ENCODE peak calls at places on chromosomes 13 and 19, in five cellular contexts. One of them, this sample, is unnamed.

GRCh38 chr13:47549219-47549752 is 451.8 kb downstream of the SUCLA2 start:
- DNase-seq in left lung: no peak
- DNase-seq in heart right ventricle: no peak
- DNase-seq in left ventricle myocardium inferior: no peak
- DNase-seq in astrocyte: no peak
- DNase-seq in this sample: no peak

GRCh38 chr13:49926019-49926418 is 10.1 kb downstream of the SPRYD7 start:
- DNase-seq in left lung: no peak
- DNase-seq in heart right ventricle: no peak
- DNase-seq in left ventricle myocardium inferior: no peak
- DNase-seq in astrocyte: no peak
- DNase-seq in this sample: no peak

GRCh38 chr13:61148211-61148610 is 267.4 kb downstream of the PCDH20 start:
- DNase-seq in left lung: no peak
- DNase-seq in heart right ventricle: no peak
- DNase-seq in left ventricle myocardium inferior: no peak
- DNase-seq in astrocyte: no peak
- DNase-seq in this sample: no peak

GRCh38 chr19:38194061-38194701 is 29.8 kb downstream of the DPF1 start:
- DNase-seq in left lung: no peak
- DNase-seq in heart right ventricle: no peak
- DNase-seq in left ventricle myocardium inferior: no peak
- DNase-seq in astrocyte: no peak
- DNase-seq in this sample: no peak

GRCh38 chr19:15934332-15935078 is at the start of gene CYP4F11:
- DNase-seq in left lung: peak; percentile 83
- DNase-seq in heart right ventricle: peak; percentile 69
- DNase-seq in left ventricle myocardium inferior: peak; percentile 73
- DNase-seq in astrocyte: no peak
- DNase-seq in this sample: no peak

GRCh38 chr13:66532146-66532545 is 698.0 kb downstream of the PCDH9 start:
- DNase-seq in left lung: no peak
- DNase-seq in heart right ventricle: no peak
- DNase-seq in left ventricle myocardium inferior: no peak
- DNase-seq in astrocyte: peak; percentile 72
- DNase-seq in this sample: no peak

GRCh38 chr19:28422046-28422445 is 790.9 kb downstream of the UQCRFS1 start:
- DNase-seq in left lung: no peak
- DNase-seq in heart right ventricle: no peak
- DNase-seq in left ventricle myocardium inferior: no peak
- DNase-seq in astrocyte: no peak
- DNase-seq in this sample: no peak

GRCh38 chr13:86020350-86021002 is 221.3 kb upstream of the SLITRK6 start:
- DNase-seq in left lung: no peak
- DNase-seq in heart right ventricle: no peak
- DNase-seq in left ventricle myocardium inferior: no peak
- DNase-seq in astrocyte: peak; percentile 65
- DNase-seq in this sample: no peak

GRCh38 chr13:46184277-46184699 is 2.3 kb upstream of the LCP1 start:
- DNase-seq in left lung: peak; percentile 73
- DNase-seq in heart right ventricle: peak; percentile 23
- DNase-seq in left ventricle myocardium inferior: peak; percentile 22
- DNase-seq in astrocyte: no peak
- DNase-seq in this sample: no peak

GRCh38 chr13:49604570-49604969 is 19.2 kb upstream of the RCBTB1 start:
- DNase-seq in left lung: no peak
- DNase-seq in heart right ventricle: no peak
- DNase-seq in left ventricle myocardium inferior: no peak
- DNase-seq in astrocyte: no peak
- DNase-seq in this sample: no peak

GRCh38 chr13:41216160-41216559 is 21.8 kb upstream of the KBTBD7 start:
- DNase-seq in left lung: no peak
- DNase-seq in heart right ventricle: no peak
- DNase-seq in left ventricle myocardium inferior: no peak
- DNase-seq in astrocyte: peak; percentile 59
- DNase-seq in this sample: no peak

GRCh38 chr13:50222569-50223332 is 207.5 kb downstream of the KCNRG start:
- DNase-seq in left lung: peak; percentile 87
- DNase-seq in heart right ventricle: peak; percentile 76
- DNase-seq in left ventricle myocardium inferior: peak; percentile 81
- DNase-seq in astrocyte: peak; percentile 76
- DNase-seq in this sample: peak; percentile 36

GRCh38 chr13:45564108-45564507 is 51.4 kb downstream of the ERICH6B start:
- DNase-seq in left lung: no peak
- DNase-seq in heart right ventricle: no peak
- DNase-seq in left ventricle myocardium inferior: no peak
- DNase-seq in astrocyte: peak; percentile 60
- DNase-seq in this sample: no peak

GRCh38 chr19:49887653-49888477 is 8.8 kb downstream of the IL4I1 start:
- DNase-seq in left lung: no peak
- DNase-seq in heart right ventricle: no peak
- DNase-seq in left ventricle myocardium inferior: no peak
- DNase-seq in astrocyte: no peak
- DNase-seq in this sample: no peak

GRCh38 chr19:39937094-39937493 is 2.7 kb upstream of the FCGBP start:
- DNase-seq in left lung: no peak
- DNase-seq in heart right ventricle: no peak
- DNase-seq in left ventricle myocardium inferior: no peak
- DNase-seq in astrocyte: no peak
- DNase-seq in this sample: no peak

GRCh38 chr13:23960566-23961156 is 63.4 kb upstream of the C1QTNF9B start:
- DNase-seq in left lung: no peak
- DNase-seq in heart right ventricle: no peak
- DNase-seq in left ventricle myocardium inferior: no peak
- DNase-seq in astrocyte: no peak
- DNase-seq in this sample: no peak

GRCh38 chr19:40800339-40800996 is 1.5 kb downstream of the EGLN2 start:
- DNase-seq in left lung: no peak
- DNase-seq in heart right ventricle: no peak
- DNase-seq in left ventricle myocardium inferior: no peak
- DNase-seq in astrocyte: no peak
- DNase-seq in this sample: no peak

GRCh38 chr13:64154514-64154913 is 2738.9 kb upstream of the PCDH20 start:
- DNase-seq in left lung: no peak
- DNase-seq in heart right ventricle: no peak
- DNase-seq in left ventricle myocardium inferior: no peak
- DNase-seq in astrocyte: peak; percentile 6
- DNase-seq in this sample: no peak

GRCh38 chr13:25677956-25678355 is 306.2 kb downstream of the ATP8A2 start:
- DNase-seq in left lung: no peak
- DNase-seq in heart right ventricle: no peak
- DNase-seq in left ventricle myocardium inferior: no peak
- DNase-seq in astrocyte: peak; percentile 6
- DNase-seq in this sample: no peak

GRCh38 chr13:49446473-49446872 is 2.4 kb downstream of the SETDB2 start:
- DNase-seq in left lung: no peak
- DNase-seq in heart right ventricle: no peak
- DNase-seq in left ventricle myocardium inferior: no peak
- DNase-seq in astrocyte: no peak
- DNase-seq in this sample: no peak

GRCh38 chr13:37014609-37015008 is 14.0 kb downstream of the EXOSC8 start:
- DNase-seq in left lung: no peak
- DNase-seq in heart right ventricle: no peak
- DNase-seq in left ventricle myocardium inferior: no peak
- DNase-seq in astrocyte: no peak
- DNase-seq in this sample: no peak

GRCh38 chr13:92461831-92462230 is 764.8 kb upstream of the GPC6 start:
- DNase-seq in left lung: no peak
- DNase-seq in heart right ventricle: no peak
- DNase-seq in left ventricle myocardium inferior: no peak
- DNase-seq in astrocyte: no peak
- DNase-seq in this sample: no peak

GRCh38 chr13:98320561-98321105 is 143.6 kb upstream of the RNF113B start:
- DNase-seq in left lung: no peak
- DNase-seq in heart right ventricle: no peak
- DNase-seq in left ventricle myocardium inferior: no peak
- DNase-seq in astrocyte: no peak
- DNase-seq in this sample: no peak

GRCh38 chr19:31955061-31955460 is 390.3 kb upstream of the ZNF507 start:
- DNase-seq in left lung: no peak
- DNase-seq in heart right ventricle: no peak
- DNase-seq in left ventricle myocardium inferior: no peak
- DNase-seq in astrocyte: no peak
- DNase-seq in this sample: no peak

GRCh38 chr19:23439623-23440022 is 44.4 kb upstream of the ZNF91 start:
- DNase-seq in left lung: no peak
- DNase-seq in heart right ventricle: no peak
- DNase-seq in left ventricle myocardium inferior: no peak
- DNase-seq in astrocyte: no peak
- DNase-seq in this sample: no peak

GRCh38 chr19:55080121-55080914 is 4.6 kb downstream of the EPS8L1 start:
- DNase-seq in left lung: peak; percentile 92
- DNase-seq in heart right ventricle: peak; percentile 75
- DNase-seq in left ventricle myocardium inferior: peak; percentile 59
- DNase-seq in astrocyte: no peak
- DNase-seq in this sample: no peak

GRCh38 chr19:48907671-48908070 is 7.6 kb downstream of the NUCB1 start:
- DNase-seq in left lung: no peak
- DNase-seq in heart right ventricle: no peak
- DNase-seq in left ventricle myocardium inferior: no peak
- DNase-seq in astrocyte: no peak
- DNase-seq in this sample: no peak

GRCh38 chr19:2235396-2236284 is 489 bp downstream of the PLEKHJ1 start:
- DNase-seq in left lung: no peak
- DNase-seq in heart right ventricle: peak; percentile 54
- DNase-seq in left ventricle myocardium inferior: peak; percentile 42
- DNase-seq in astrocyte: no peak
- DNase-seq in this sample: no peak

GRCh38 chr13:42876810-42877550 is 95.6 kb downstream of the FAM216B start:
- DNase-seq in left lung: no peak
- DNase-seq in heart right ventricle: no peak
- DNase-seq in left ventricle myocardium inferior: no peak
- DNase-seq in astrocyte: peak; percentile 72
- DNase-seq in this sample: no peak

GRCh38 chr19:18710986-18711751 is 27.7 kb downstream of the CRTC1 start:
- DNase-seq in left lung: no peak
- DNase-seq in heart right ventricle: peak; percentile 56
- DNase-seq in left ventricle myocardium inferior: peak; percentile 67
- DNase-seq in astrocyte: peak; percentile 29
- DNase-seq in this sample: no peak

GRCh38 chr13:114285166-114285808 is 3.9 kb downstream of the UPF3A start:
- DNase-seq in left lung: no peak
- DNase-seq in heart right ventricle: no peak
- DNase-seq in left ventricle myocardium inferior: no peak
- DNase-seq in astrocyte: peak; percentile 45
- DNase-seq in this sample: no peak

GRCh38 chr13:40762849-40763248 is 8.1 kb downstream of the MRPS31 start:
- DNase-seq in left lung: no peak
- DNase-seq in heart right ventricle: no peak
- DNase-seq in left ventricle myocardium inferior: no peak
- DNase-seq in astrocyte: no peak
- DNase-seq in this sample: no peak

DNA sequence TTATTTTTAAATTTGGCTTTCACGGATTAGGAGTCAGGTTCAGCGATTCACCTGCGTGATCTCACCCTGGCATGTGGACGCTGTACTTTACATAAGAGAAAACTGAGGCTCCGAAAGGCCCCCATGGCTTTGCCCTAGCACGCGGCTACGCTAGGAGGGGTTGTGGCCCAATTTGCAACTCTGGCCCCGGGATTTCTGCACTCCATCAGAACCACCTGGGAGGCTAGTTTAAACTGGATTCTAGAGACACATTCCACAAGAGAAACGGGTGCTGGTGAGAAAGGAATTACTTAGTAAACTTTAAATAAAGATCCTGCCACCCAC is 6.2 kb downstream of the BCL3 start:
- DNase-seq in left lung: no peak
- DNase-seq in heart right ventricle: no peak
- DNase-seq in left ventricle myocardium inferior: no peak
- DNase-seq in astrocyte: no peak
- DNase-seq in this sample: no peak
- H3K36me3 ChIP-seq in left lung: peaks cover 79% of the 10 kb centered on the region
- H3K36me3 ChIP-seq in heart right ventricle: peaks cover 3% of the 10 kb centered on the region
- H3K36me3 ChIP-seq in left ventricle myocardium inferior: peaks cover 60% of the 10 kb centered on the region
- H3K36me3 ChIP-seq in astrocyte: peaks cover 6% of the 10 kb centered on the region
- H3K36me3 ChIP-seq in this sample: peaks cover 13% of the 10 kb centered on the region

DNA sequence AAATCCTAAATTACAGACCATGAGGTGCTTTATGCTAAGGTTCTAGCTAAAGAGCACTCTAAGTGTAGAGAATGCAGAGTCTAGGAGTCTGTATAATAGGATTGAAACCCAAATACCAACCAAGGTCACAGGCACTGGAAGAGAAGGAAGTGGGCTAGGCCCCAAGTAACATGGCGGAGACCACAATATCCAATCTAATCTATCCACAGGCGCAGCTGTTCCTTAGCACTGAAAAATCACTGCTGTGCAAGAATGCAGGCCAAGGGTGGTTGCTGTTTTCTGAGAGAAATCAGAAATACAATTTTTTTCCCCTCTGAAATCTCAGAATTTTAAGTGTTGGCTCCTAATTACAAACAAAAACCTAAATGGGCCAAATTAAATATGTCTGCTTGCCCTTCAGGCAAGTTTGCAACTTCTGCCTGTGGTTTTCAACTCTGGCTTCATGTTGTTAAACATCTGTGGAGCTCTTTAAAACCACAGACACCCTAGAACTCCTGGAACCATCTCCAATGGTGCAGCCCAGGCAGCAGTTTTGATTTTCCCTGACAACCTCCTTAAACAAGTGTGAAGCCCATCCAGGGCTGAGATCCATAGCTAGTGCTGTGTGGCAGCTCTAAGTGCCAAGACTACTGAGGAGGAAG is 6.1 kb downstream of the RANBP3 start:
- DNase-seq in left lung: no peak
- DNase-seq in heart right ventricle: no peak
- DNase-seq in left ventricle myocardium inferior: no peak
- DNase-seq in astrocyte: no peak
- DNase-seq in this sample: no peak
- H3K4me1 ChIP-seq in left lung: peaks cover 80% of the 10 kb centered on the region
- H3K4me1 ChIP-seq in heart right ventricle: peaks cover 77% of the 10 kb centered on the region
- H3K4me1 ChIP-seq in left ventricle myocardium inferior: peaks cover 89% of the 10 kb centered on the region
- H3K4me1 ChIP-seq in astrocyte: peaks cover 27% of the 10 kb centered on the region
- H3K4me1 ChIP-seq in this sample: peaks cover 20% of the 10 kb centered on the region

GRCh38 chr19:44807162-44807561 is 1.7 kb upstream of the BCAM start:
- DNase-seq in left lung: no peak
- DNase-seq in heart right ventricle: no peak
- DNase-seq in left ventricle myocardium inferior: no peak
- DNase-seq in astrocyte: no peak
- DNase-seq in this sample: no peak
- H3K27ac ChIP-seq in left lung: peak overlapping the region; percentile 80
- H3K27ac ChIP-seq in heart right ventricle: no peak overlapping the region
- H3K27ac ChIP-seq in left ventricle myocardium inferior: peak overlapping the region; percentile 92
- H3K27ac ChIP-seq in astrocyte: no peak overlapping the region
- H3K27ac ChIP-seq in this sample: peak overlapping the region; percentile 77

DNA sequence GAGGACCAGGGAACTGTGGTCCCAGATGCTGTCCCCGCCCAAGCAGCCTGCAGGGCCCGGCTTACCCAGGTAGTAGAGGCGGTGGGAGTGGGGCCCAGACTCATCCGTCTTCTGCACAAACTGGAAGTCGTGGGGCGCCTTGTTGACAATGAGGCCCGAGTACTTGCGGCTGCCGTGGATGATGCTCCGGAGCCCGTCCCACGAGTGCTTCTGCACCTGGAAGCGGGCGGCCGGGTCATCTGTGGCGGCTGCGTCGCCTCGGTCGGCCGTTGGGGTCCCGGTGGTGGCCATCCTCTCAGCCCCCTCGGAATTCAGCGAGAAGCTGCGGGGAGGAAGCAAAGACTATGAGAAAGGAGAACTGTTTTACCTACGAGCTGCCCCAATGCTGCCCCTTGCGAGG is 9.6 kb downstream of the DPP9 start:
- DNase-seq in left lung: no peak
- DNase-seq in heart right ventricle: no peak
- DNase-seq in left ventricle myocardium inferior: no peak
- DNase-seq in astrocyte: no peak
- DNase-seq in this sample: no peak
- H3K36me3 ChIP-seq in left lung: peaks cover 100% of the 10 kb centered on the region
- H3K36me3 ChIP-seq in heart right ventricle: peaks cover 30% of the 10 kb centered on the region
- H3K36me3 ChIP-seq in left ventricle myocardium inferior: peaks cover 79% of the 10 kb centered on the region
- H3K36me3 ChIP-seq in astrocyte: peaks cover 51% of the 10 kb centered on the region
- H3K36me3 ChIP-seq in this sample: peaks cover 44% of the 10 kb centered on the region

This sample was measured in ascending aorta.